ENCODE peak calls at places on chromosomes 16 and 17, in eight cellular contexts. B is HCT116, Y is prostate gland, I is spleen, S is upper lobe of left lung, L is K562, V is stomach, R is GM12878. O is an unnamed sample.

GRCh38 chr17:83127431-83128160 is 48.2 kb downstream of the METRNL start:
- DNase-seq in B (no peak), Y (no peak), I (peak), S (peak), L (no peak), V (no peak), R (no peak), O (peak)

GRCh38 chr17:66191607-66192377 is at the start of gene CEP112:
- DNase-seq in B (peak), Y (peak), I (peak), S (peak), L (peak), V (peak), R (no peak), O (peak)

GRCh38 chr17:68613739-68614298 is 12.7 kb upstream of the FAM20A start:
- DNase-seq in B (peak), Y (no peak), I (no peak), S (peak), L (peak), V (no peak), R (no peak), O (no peak)

GRCh38 chr16:81384006-81384405 is 60.6 kb upstream of the CMIP start:
- DNase-seq in B (no peak), Y (peak), I (no peak), S (no peak), L (no peak), V (no peak), R (no peak), O (no peak)

GRCh38 chr17:70677783-70678647 is 508.7 kb downstream of the KCNJ2 start:
- DNase-seq in B (no peak), Y (no peak), I (no peak), S (no peak), L (no peak), V (no peak), R (no peak), O (no peak)

GRCh38 chr16:86809458-86809955 is 231.2 kb downstream of the FOXL1 start:
- DNase-seq in B (no peak), Y (no peak), I (no peak), S (no peak), L (no peak), V (no peak), R (no peak), O (no peak)

GRCh38 chr17:61451538-61452300 is 503 bp upstream of the TBX4 start:
- DNase-seq in B (no peak), Y (no peak), I (no peak), S (no peak), L (no peak), V (no peak), R (no peak), O (no peak)

GRCh38 chr17:17021194-17021863 is 20.9 kb upstream of the MPRIP start:
- DNase-seq in B (no peak), Y (no peak), I (peak), S (peak), L (peak), V (peak), R (no peak), O (no peak)

GRCh38 chr17:82152556-82153294 is 54.7 kb upstream of the FASN start:
- DNase-seq in B (no peak), Y (peak), I (peak), S (peak), L (no peak), V (peak), R (no peak), O (no peak)

GRCh38 chr17:59888145-59888750 is 4.5 kb downstream of the TUBD1 start:
- DNase-seq in B (no peak), Y (no peak), I (no peak), S (no peak), L (no peak), V (no peak), R (no peak), O (no peak)

GRCh38 chr17:48792033-48792798 is 24.8 kb downstream of the TTLL6 start:
- DNase-seq in B (no peak), Y (no peak), I (no peak), S (no peak), L (peak), V (no peak), R (no peak), O (no peak)

GRCh38 chr17:77488531-77489238 is 347.9 kb downstream of the SEC14L1 start:
- DNase-seq in B (no peak), Y (no peak), I (peak), S (no peak), L (no peak), V (no peak), R (no peak), O (no peak)

GRCh38 chr16:84957792-84958191 is 53.5 kb downstream of the ZDHHC7 start:
- DNase-seq in B (no peak), Y (no peak), I (no peak), S (no peak), L (no peak), V (no peak), R (no peak), O (no peak)

GRCh38 chr17:80970044-80970761 is 21.4 kb upstream of the CHMP6 start:
- DNase-seq in B (no peak), Y (peak), I (peak), S (no peak), L (peak), V (peak), R (no peak), O (no peak)

GRCh38 chr17:37373530-37374159 is 2.1 kb upstream of the C17orf78 start:
- DNase-seq in B (peak), Y (peak), I (no peak), S (peak), L (peak), V (peak), R (no peak), O (no peak)

GRCh38 chr17:17849147-17849820 is 12.5 kb upstream of the SREBF1 start:
- DNase-seq in B (no peak), Y (no peak), I (peak), S (peak), L (peak), V (peak), R (peak), O (no peak)

GRCh38 chr17:64291268-64291851 is 28.3 kb upstream of the TEX2 start:
- DNase-seq in B (no peak), Y (no peak), I (no peak), S (no peak), L (peak), V (no peak), R (no peak), O (no peak)

GRCh38 chr17:41734139-41734948 is at the start of gene HAP1:
- DNase-seq in B (no peak), Y (peak), I (no peak), S (no peak), L (no peak), V (peak), R (no peak), O (no peak)

GRCh38 chr16:54280751-54281150 is 5.8 kb downstream of the IRX3 start:
- DNase-seq in B (peak), Y (no peak), I (no peak), S (no peak), L (no peak), V (no peak), R (no peak), O (peak)

GRCh38 chr16:1541293-1542165 is 8.1 kb downstream of the TMEM204 start:
- DNase-seq in B (no peak), Y (no peak), I (no peak), S (no peak), L (no peak), V (no peak), R (no peak), O (no peak)

GRCh38 chr17:78144146-78144719 is 2.0 kb upstream of the C17orf99 start:
- DNase-seq in B (no peak), Y (no peak), I (peak), S (peak), L (peak), V (peak), R (no peak), O (peak)

GRCh38 chr16:65617421-65617820 is 495.6 kb upstream of the CDH11 start:
- DNase-seq in B (no peak), Y (no peak), I (no peak), S (no peak), L (no peak), V (no peak), R (no peak), O (no peak)

GRCh38 chr17:48552453-48553189 is 7.7 kb upstream of the HOXB2 start:
- DNase-seq in B (no peak), Y (no peak), I (no peak), S (no peak), L (no peak), V (no peak), R (no peak), O (no peak)

GRCh38 chr17:76063880-76064546 is 8.3 kb downstream of the SRP68 start:
- DNase-seq in B (no peak), Y (no peak), I (no peak), S (no peak), L (no peak), V (no peak), R (no peak), O (no peak)

GRCh38 chr16:77383606-77384187 is 51.1 kb downstream of the ADAMTS18 start:
- DNase-seq in B (no peak), Y (no peak), I (no peak), S (no peak), L (no peak), V (no peak), R (no peak), O (no peak)
- TF ChIP-seq POLR2A in B (no peak), Y (no peak), I (no peak), S (no peak), L (no peak), V (no peak), R (no peak), O (no peak)

GRCh38 chr16:9518054-9518453 is 426.6 kb downstream of the HAPSTR1 start:
- DNase-seq in B (no peak), Y (peak), I (no peak), S (no peak), L (no peak), V (no peak), R (no peak), O (no peak)
- TF ChIP-seq POLR2AphosphoS5 in B (no peak), Y (peak), I (no peak), S (no peak), L (no peak), V (no peak), R (no peak), O (no peak)

GRCh38 chr17:51299859-51300258 is 39.5 kb downstream of the UTP18 start:
- DNase-seq in B (no peak), Y (no peak), I (no peak), S (no peak), L (no peak), V (no peak), R (no peak), O (no peak)

DNA sequence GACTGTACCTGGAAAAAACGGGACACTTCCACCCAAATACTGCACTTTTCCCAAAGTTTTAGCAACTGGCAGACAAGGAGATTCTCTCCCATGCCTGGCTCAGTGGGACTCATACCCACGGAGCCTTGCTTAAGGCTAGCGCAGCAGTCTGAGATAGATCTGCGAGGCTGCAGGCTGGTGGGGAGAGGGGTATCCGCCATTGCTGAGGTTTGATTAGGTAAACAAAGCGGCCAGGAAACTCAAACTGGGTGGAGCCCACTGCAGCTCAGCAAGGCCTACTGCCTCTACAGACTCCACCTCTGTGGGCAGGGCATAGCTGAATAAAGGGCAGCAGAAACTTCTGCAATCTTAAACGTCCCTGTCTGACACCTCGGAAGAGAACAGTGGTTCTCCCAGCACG is 44.8 kb downstream of the UTP18 start:
- DNase-seq in B (no peak), Y (no peak), I (no peak), S (no peak), L (no peak), V (no peak), R (no peak), O (no peak)
- TF ChIP-seq POLR2A in B (no peak), Y (no peak), I (no peak), S (no peak), L (no peak), V (no peak), R (no peak), O (no peak)

DNA sequence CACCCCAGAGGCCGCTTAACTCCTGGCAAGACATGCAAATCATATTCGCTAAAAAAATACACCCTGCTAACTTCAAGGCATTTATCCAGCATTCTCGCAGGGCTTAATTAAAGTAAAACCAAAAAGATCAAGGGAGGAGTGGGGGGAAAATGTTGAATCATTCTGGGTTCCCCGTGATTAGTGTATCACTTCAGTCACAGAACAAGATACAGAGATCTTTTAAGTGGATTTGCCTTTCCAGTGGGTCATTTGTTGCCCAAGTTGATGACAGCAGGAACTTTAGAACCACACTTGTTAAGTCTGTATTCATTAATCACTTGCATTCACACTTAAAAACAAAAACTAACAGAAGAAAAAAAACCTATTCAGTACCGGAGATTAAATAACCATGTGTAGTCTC is 17.3 kb downstream of the CRYBA1 start:
- DNase-seq in B (no peak), Y (no peak), I (no peak), S (no peak), L (no peak), V (no peak), R (no peak), O (no peak)
- TF ChIP-seq POLR2AphosphoS5 in B (no peak), Y (no peak), I (no peak), S (no peak), L (no peak), V (no peak), R (no peak), O (no peak)

DNA sequence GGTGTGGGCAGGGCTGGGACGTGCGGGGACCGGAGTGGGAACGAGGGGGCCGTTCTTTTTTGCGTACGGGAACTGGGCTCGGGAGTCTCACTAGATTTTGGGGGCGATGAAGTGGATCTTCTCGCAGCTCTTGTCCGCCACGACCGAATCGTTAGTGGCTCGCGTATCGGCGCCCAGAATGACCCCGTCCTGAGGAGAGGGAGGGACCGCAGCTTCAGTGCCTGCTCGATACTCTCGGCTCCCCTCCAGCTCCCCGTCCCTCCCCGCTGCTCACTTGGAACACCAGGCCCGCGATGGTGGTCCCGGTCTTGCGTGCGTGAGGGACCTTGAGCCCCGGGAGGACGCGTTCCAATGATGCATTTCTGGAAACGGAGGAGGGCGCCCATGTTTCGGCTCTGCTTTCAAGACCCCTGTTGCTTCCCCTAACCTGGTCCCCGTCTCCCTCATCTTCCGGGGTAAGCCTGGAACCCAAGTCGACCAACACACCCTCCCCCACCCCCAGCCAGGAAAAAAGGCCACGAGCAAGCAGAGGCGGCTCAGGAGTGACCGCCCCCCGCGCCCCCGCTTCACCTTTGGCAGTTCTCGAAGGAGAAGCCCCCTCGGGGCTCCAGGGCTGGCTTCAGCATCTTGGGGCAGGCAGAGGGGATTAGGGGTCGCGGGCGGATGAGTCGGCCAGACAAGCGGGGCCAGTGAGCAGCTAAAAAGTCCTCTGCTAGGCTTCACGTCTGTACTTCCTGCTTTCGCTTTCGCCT is at the start of gene PSMB10:
- DNase-seq in B (no peak), Y (peak), I (peak), S (peak), L (peak), V (peak), R (no peak), O (no peak)
- TF ChIP-seq POLR2A in B (no peak), Y (peak), I (no peak), S (peak), L (no peak), V (no peak), R (peak), O (peak)